ENCODE peak calls at places on chromosomes 12 and 14, in five cellular contexts. Q, D, H, I and O are unnamed samples. For H3K4me1, the result is how much of the 10 kb centered on the place peaks cover.

GRCh38 chr12:9605490-9605889 is 2.2 kb downstream of the KLRB1 start:
- DNase-seq in I (no peak), H (no peak), Q (no peak), D (no peak), O (no peak)

GRCh38 chr12:102462803-102463499 is 17.4 kb downstream of the IGF1 start:
- DNase-seq in D (no peak), H (no peak), I (peak), Q (no peak), O (no peak)

GRCh38 chr14:20683896-20684661 is at the start of gene RNASE4:
- DNase-seq in H (peak), D (peak), I (peak), Q (peak), O (peak)

GRCh38 chr12:104414581-104415305 is 42.0 kb upstream of the CHST11 start:
- DNase-seq in D (no peak), I (peak), Q (no peak), H (no peak), O (peak)

GRCh38 chr12:81492131-81492720 is 266.9 kb downstream of the PPFIA2 start:
- DNase-seq in D (no peak), Q (no peak), I (peak), H (no peak), O (no peak)

GRCh38 chr12:23600936-23601335 is 348.5 kb downstream of the SOX5 start:
- DNase-seq in H (no peak), D (no peak), Q (no peak), I (no peak), O (no peak)

GRCh38 chr12:67433393-67434175 is 164.4 kb downstream of the CAND1 start:
- DNase-seq in Q (no peak), H (no peak), I (peak), D (no peak), O (no peak)

GRCh38 chr12:46450279-46450748 is 77.7 kb upstream of the SLC38A2 start:
- DNase-seq in D (peak), H (peak), Q (peak), I (no peak), O (no peak)

GRCh38 chr14:52906141-52906601 is 44.7 kb downstream of the FERMT2 start:
- DNase-seq in Q (no peak), I (peak), D (no peak), H (no peak), O (peak)

GRCh38 chr14:81220488-81220766 is 332 bp downstream of the GTF2A1 start:
- DNase-seq in D (no peak), I (no peak), H (no peak), Q (no peak), O (no peak)

GRCh38 chr12:116880817-116881324 is 370 bp downstream of the HRK start:
- DNase-seq in I (peak), Q (peak), D (no peak), H (peak), O (peak)

GRCh38 chr12:58833844-58834243 is 86.5 kb downstream of the LRIG3 start:
- DNase-seq in D (no peak), H (no peak), Q (no peak), I (no peak), O (no peak)

GRCh38 chr12:84599539-84599938 is 313.1 kb downstream of the SLC6A15 start:
- DNase-seq in D (no peak), Q (no peak), H (no peak), I (peak), O (peak)

GRCh38 chr12:83158613-83159207 is 472.0 kb downstream of the TMTC2 start:
- DNase-seq in I (no peak), H (no peak), D (no peak), Q (no peak), O (no peak)

GRCh38 chr14:74488788-74489397 is 4.2 kb downstream of the NPC2 start:
- DNase-seq in D (no peak), Q (no peak), I (peak), H (no peak), O (peak)

GRCh38 chr12:46524778-46525177 is 152.2 kb upstream of the SLC38A2 start:
- DNase-seq in D (no peak), H (peak), Q (no peak), I (peak), O (peak)

GRCh38 chr14:69044965-69045555 is 66.0 kb upstream of the ACTN1 start:
- DNase-seq in I (peak), H (peak), D (no peak), Q (no peak), O (no peak)

GRCh38 chr12:132554857-132555630 is 55.3 kb downstream of the LRCOL1 start:
- DNase-seq in Q (no peak), D (no peak), I (no peak), H (no peak), O (no peak)

GRCh38 chr14:24634158-24634557 is at the start of gene GZMB:
- DNase-seq in H (no peak), Q (no peak), D (no peak), I (no peak), O (no peak)

GRCh38 chr12:128853321-128854197 is at the start of gene GLT1D1:
- DNase-seq in H (no peak), Q (no peak), D (no peak), I (no peak), O (no peak)

GRCh38 chr12:2053675-2054070 is 886 bp downstream of the CACNA1C start:
- DNase-seq in I (no peak), D (no peak), Q (no peak), H (peak), O (no peak)

GRCh38 chr14:86777950-86778602 is 1214.9 kb downstream of the GALC start:
- DNase-seq in H (no peak), D (no peak), I (peak), Q (no peak), O (peak)

GRCh38 chr14:104795781-104796681 is 483 bp upstream of the AKT1 start:
- DNase-seq in D (no peak), H (peak), I (no peak), Q (peak), O (no peak)

GRCh38 chr14:51442513-51443175 is 202.6 kb downstream of the TMX1 start:
- DNase-seq in D (peak), Q (no peak), H (no peak), I (peak), O (peak)

GRCh38 chr12:27619308-27619707 is 76.9 kb upstream of the REP15 start:
- DNase-seq in Q (no peak), D (no peak), H (no peak), I (peak), O (peak)

GRCh38 chr12:138898-139534 is 72.4 kb downstream of the IQSEC3 start:
- DNase-seq in D (no peak), H (no peak), Q (peak), I (peak), O (no peak)

GRCh38 chr14:99437706-99438105 is 43.0 kb downstream of the SETD3 start:
- DNase-seq in I (no peak), H (no peak), Q (no peak), D (no peak), O (no peak)
- TF ChIP-seq CTCF in I (no peak), H (no peak), Q (no peak), D (no peak), O (no peak)

DNA sequence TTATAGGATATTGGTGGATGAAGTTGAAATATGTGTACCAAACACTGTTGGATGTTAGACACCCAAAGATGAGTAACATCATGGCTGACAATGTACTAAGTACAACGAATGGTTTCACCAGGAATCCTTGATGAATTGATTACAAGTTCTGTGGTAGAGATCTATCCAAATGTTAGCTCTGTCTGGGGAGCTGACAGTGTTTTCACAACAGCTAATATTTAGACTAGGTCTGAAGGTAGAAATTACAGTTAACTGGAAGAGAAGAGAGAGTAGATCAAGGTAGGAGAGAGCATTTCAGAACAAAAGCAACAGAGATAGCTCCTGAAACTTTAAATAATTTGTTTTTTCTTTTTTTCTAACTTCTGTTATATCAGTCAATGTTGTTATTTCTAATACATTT is 44.9 kb downstream of the DERA start:
- DNase-seq in H (no peak), D (no peak), Q (no peak), I (no peak), O (no peak)
- H3K27ac ChIP-seq in H (no peak), D (peak), Q (no peak), I (no peak), O (peak)

GRCh38 chr12:56631790-56632700 is 1.9 kb upstream of the BAZ2A start:
- DNase-seq in I (no peak), Q (peak), D (no peak), H (peak), O (no peak)
- H3K4me1 ChIP-seq in I (under half), Q (half or more), D (under half), H (under half), O (under half)

DNA sequence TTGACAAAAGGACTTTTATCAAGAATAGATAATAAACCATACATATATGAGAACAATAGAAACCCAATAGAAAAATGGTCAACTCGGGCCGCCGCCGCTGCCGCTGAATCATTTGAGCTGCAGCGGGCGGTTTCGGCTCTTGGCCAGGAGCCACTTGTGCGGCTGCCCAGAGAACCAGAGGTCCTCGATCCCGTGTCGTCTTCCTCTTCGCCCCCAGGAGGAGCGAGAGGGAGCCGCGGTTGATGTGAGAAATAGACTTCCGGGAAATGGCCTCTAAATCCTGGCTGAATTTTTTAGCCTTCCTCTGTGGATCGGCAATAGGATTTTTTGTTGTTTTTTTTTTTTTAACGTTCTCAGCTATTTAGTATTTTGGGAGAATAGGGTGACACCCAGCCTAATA is 44.8 kb downstream of the CPSF6 start:
- DNase-seq in D (peak), H (peak), I (peak), Q (peak), O (no peak)
- TF ChIP-seq CTCF in D (no peak), H (peak), I (no peak), Q (peak), O (peak)

GRCh38 chr12:76284816-76285750 is 63.1 kb downstream of the BBS10 start:
- DNase-seq in D (no peak), I (peak), Q (no peak), H (no peak), O (no peak)
- H3K27ac ChIP-seq in D (peak), I (no peak), Q (peak), H (no peak), O (no peak)

DNA sequence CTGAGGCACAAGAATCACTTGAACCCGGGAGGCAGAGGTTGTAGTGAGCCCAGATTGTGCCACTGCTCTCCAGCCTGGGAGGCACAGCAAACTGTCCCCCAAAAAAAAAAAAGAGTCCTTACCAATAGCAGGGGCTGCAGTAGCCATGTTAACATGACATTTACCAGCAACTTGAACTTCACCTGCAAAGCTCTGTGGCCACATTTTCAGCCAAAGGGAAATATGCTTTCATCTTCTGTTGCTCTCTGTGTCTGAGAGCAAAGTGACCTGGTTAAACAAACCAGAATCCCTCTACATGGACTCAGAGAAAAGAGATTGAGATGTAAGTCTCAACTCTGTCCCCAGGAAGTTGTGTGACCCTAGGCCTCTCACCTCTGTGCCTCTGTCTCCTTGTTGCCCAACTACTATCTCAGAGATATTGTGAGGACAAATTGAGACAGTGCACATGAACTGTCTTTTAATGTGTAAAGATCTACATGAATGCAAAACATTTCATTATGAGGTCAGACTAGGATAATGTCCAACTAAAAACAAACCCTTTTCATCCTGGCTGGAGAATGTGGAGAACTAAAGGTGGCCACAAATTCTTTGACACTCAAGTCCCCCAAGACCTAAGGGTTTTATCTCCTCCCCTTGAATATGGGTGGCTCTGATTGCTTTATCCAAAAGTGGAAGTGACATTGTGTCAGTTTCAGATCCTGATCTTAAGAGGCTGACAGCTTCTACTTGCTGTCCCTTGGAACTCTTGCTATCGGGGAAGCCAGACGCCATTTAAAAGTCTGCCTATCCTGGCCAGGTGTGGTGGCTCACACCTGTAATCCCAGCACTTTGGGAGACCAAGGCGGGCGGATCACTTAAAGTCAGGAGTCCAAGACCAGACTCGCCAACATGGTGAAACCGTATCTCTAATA is 24.7 kb upstream of the P2RX4 start:
- DNase-seq in D (no peak), H (no peak), Q (no peak), I (no peak), O (no peak)
- H3K4me1 ChIP-seq in D (under half), H (under half), Q (under half), I (under half), O (under half)

DNA sequence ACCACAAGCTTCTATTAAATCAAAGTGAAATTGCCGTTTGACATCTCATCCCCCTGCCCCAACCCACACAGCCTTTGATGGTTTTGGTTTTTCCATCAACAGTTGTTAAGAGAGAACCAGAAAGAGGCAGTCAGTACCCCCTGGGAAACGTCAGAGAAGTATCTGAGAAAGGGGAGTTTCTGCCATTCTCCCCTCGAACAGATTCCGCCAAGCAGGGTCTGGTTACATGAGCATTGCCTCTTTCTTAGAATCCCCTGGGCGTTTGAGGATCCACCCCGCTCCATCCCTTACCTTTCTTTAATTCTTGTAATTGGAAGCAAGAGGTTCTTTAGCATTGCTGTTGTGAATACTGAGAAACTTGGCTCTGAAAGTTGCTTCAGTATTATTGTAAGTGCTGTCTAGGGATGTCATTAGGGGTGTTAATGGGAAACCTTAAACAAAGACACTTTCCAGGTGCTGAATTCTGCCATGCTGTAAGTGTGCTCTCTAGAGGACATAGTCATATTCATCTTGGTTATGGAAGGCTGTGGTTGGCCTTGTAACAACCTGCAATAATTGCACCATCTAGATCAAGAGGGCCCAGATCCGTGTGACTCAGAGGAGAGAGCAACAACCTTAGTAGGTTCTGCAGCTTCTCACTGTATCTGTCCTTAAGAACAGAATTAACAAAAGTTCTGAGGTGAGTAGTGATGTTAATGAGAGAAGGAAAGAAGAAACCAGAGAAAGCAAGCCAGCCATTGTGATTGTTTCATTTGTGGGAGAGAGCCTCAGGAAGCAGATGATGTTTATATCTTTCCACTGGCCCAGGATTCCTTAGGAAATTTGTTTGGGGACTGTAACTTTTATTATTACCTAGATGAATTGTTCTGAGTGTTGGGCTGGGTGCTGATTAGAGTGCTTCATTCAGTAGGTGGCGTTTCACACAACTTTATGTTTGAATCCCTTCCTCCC is 8.9 kb downstream of the TMBIM6 start:
- DNase-seq in I (peak), D (no peak), Q (no peak), H (no peak), O (peak)
- TF ChIP-seq CTCF in I (no peak), D (peak), Q (no peak), H (no peak), O (peak)

GRCh38 chr14:100031506-100032281 is 33.5 kb upstream of the EVL start:
- DNase-seq in H (no peak), Q (no peak), I (peak), D (peak), O (peak)
- H3K27ac ChIP-seq in H (peak), Q (peak), I (peak), D (peak), O (peak)